ENCODE peak calls at places on chromosomes 5 and 9, in four cellular contexts. Q is stomach, O is AG08396, R is COLO829. C is an unnamed sample.

GRCh38 chr5:58453326-58453725 is 6.6 kb downstream of the PLK2 start:
- DNase-seq in Q (no peak), O (no peak), R (no peak), C (no peak)

GRCh38 chr9:88816141-88816540 is 175.1 kb upstream of the S1PR3 start:
- DNase-seq in Q (no peak), O (no peak), R (no peak), C (no peak)

GRCh38 chr9:18256574-18256973 is 217.4 kb upstream of the ADAMTSL1 start:
- DNase-seq in Q (no peak), O (peak), R (no peak), C (no peak)

GRCh38 chr5:12793373-12793772 is 889.1 kb upstream of the CTNND2 start:
- DNase-seq in Q (no peak), O (no peak), R (no peak), C (no peak)

GRCh38 chr9:131645078-131645776 is 94.6 kb downstream of the RAPGEF1 start:
- DNase-seq in Q (no peak), O (no peak), R (no peak), C (no peak)

GRCh38 chr5:126594077-126594476 is 942 bp downstream of the ALDH7A1 start:
- DNase-seq in Q (no peak), O (no peak), R (no peak), C (no peak)

GRCh38 chr9:41229408-41230401 is 40.6 kb upstream of the ZNG1F start:
- DNase-seq in Q (no peak), O (peak), R (peak), C (no peak)

GRCh38 chr9:83937861-83938455 is 16.7 kb upstream of the KIF27 start:
- DNase-seq in Q (no peak), O (peak), R (peak), C (peak)

GRCh38 chr9:642014-642413 is 199.5 kb upstream of the DMRT1 start:
- DNase-seq in Q (no peak), O (no peak), R (no peak), C (no peak)

GRCh38 chr5:12292610-12293204 is 388.5 kb upstream of the CTNND2 start:
- DNase-seq in Q (no peak), O (no peak), R (peak), C (no peak)

GRCh38 chr9:77511525-77511924 is 136.6 kb downstream of the GNA14 start:
- DNase-seq in Q (no peak), O (no peak), R (no peak), C (no peak)

GRCh38 chr9:34710023-34710422 is at the start of gene CCL21:
- DNase-seq in Q (peak), O (no peak), R (no peak), C (no peak)

GRCh38 chr5:56319281-56320242 is 86.4 kb upstream of the ANKRD55 start:
- DNase-seq in Q (no peak), O (no peak), R (peak), C (peak)

GRCh38 chr5:151344088-151344487 is 3.3 kb downstream of the SLC36A2 start:
- DNase-seq in Q (no peak), O (no peak), R (no peak), C (no peak)

GRCh38 chr5:71954329-71954728 is 152.9 kb upstream of the MAP1B start:
- DNase-seq in Q (no peak), O (no peak), R (no peak), C (no peak)

GRCh38 chr5:138752341-138752950 is 779 bp upstream of the CTNNA1 start:
- DNase-seq in Q (no peak), O (no peak), R (no peak), C (no peak)

GRCh38 chr9:131045300-131046092 is 36.5 kb downstream of the LAMC3 start:
- DNase-seq in Q (no peak), O (no peak), R (peak), C (no peak)

GRCh38 chr5:147904110-147904509 is 2.2 kb downstream of the C5orf46 start:
- DNase-seq in Q (no peak), O (no peak), R (no peak), C (no peak)

GRCh38 chr9:137919095-137919465 is 41.5 kb downstream of the CACNA1B start:
- DNase-seq in Q (no peak), O (no peak), R (no peak), C (no peak)

GRCh38 chr9:98289811-98290210 is 34.4 kb upstream of the TBC1D2 start:
- DNase-seq in Q (no peak), O (no peak), R (no peak), C (no peak)

GRCh38 chr5:149857499-149857898 is 87.1 kb downstream of the PDE6A start:
- DNase-seq in Q (peak), O (no peak), R (peak), C (peak)

GRCh38 chr5:343461-344401 is 22.2 kb downstream of the AHRR start:
- DNase-seq in Q (peak), O (peak), R (no peak), C (no peak)

GRCh38 chr9:121672213-121672612 is 20.8 kb downstream of the DAB2IP start:
- DNase-seq in Q (no peak), O (no peak), R (no peak), C (no peak)

GRCh38 chr5:168209987-168210386 is 81.5 kb upstream of the WWC1 start:
- DNase-seq in Q (no peak), O (no peak), R (no peak), C (no peak)

GRCh38 chr5:410911-411517 is 32.0 kb upstream of the EXOC3 start:
- DNase-seq in Q (no peak), O (no peak), R (no peak), C (no peak)

GRCh38 chr9:137028281-137029057 is 432 bp upstream of the ABCA2 start:
- DNase-seq in Q (peak), O (peak), R (no peak), C (no peak)

GRCh38 chr5:169695025-169695625 is 58.0 kb downstream of the DOCK2 start:
- DNase-seq in Q (no peak), O (no peak), R (no peak), C (no peak)

GRCh38 chr5:89929834-89930233 is 479.7 kb downstream of the CETN3 start:
- DNase-seq in Q (no peak), O (no peak), R (no peak), C (no peak)